ENCODE peak calls at places on chromosomes 4 and X, in eight cellular contexts. S, R, P, U, V, I, Z and Q are unnamed samples.

GRCh38 chrX:138710311-138710791 is 1.2 kb downstream of the FGF13 start:
- DNase-seq in S (peak), R (no peak), P (no peak), U (no peak), V (no peak), I (peak), Z (no peak), Q (no peak)

GRCh38 chrX:34658316-34658715 is 1.2 kb upstream of the TMEM47 start:
- DNase-seq in S (no peak), R (no peak), P (no peak), U (no peak), V (peak), I (no peak), Z (no peak), Q (no peak)

GRCh38 chrX:100659431-100660137 is 15.6 kb downstream of the SRPX2 start:
- DNase-seq in S (no peak), R (no peak), P (no peak), U (no peak), V (peak), I (no peak), Z (no peak), Q (no peak)

GRCh38 chr4:157040380-157040779 is 35.6 kb upstream of the GLRB start:
- DNase-seq in S (no peak), R (no peak), P (no peak), U (no peak), V (no peak), I (no peak), Z (no peak), Q (no peak)

GRCh38 chr4:94653984-94654609 is 103.7 kb upstream of the BMPR1B start:
- DNase-seq in S (no peak), R (no peak), P (no peak), U (no peak), V (no peak), I (no peak), Z (peak), Q (no peak)

GRCh38 chrX:24147165-24147564 is 2.4 kb upstream of the ZFX start:
- DNase-seq in S (no peak), R (no peak), P (no peak), U (no peak), V (no peak), I (no peak), Z (no peak), Q (no peak)

GRCh38 chrX:130994671-130995070 is 63.5 kb upstream of the ARHGAP36 start:
- DNase-seq in S (peak), R (no peak), P (peak), U (no peak), V (peak), I (peak), Z (peak), Q (no peak)

GRCh38 chr4:47031713-47032404 is 492 bp downstream of the GABRB1 start:
- DNase-seq in S (peak), R (no peak), P (no peak), U (no peak), V (peak), I (no peak), Z (no peak), Q (no peak)

GRCh38 chr4:127370495-127371069 is 262.2 kb upstream of the INTU start:
- DNase-seq in S (no peak), R (peak), P (no peak), U (no peak), V (no peak), I (no peak), Z (no peak), Q (peak)

GRCh38 chrX:22800360-22800759 is 199.4 kb upstream of the DDX53 start:
- DNase-seq in S (no peak), R (no peak), P (peak), U (no peak), V (peak), I (no peak), Z (no peak), Q (no peak)

GRCh38 chr4:4606321-4606720 is 64.5 kb upstream of the STX18 start:
- DNase-seq in S (no peak), R (no peak), P (peak), U (no peak), V (peak), I (no peak), Z (no peak), Q (no peak)

GRCh38 chrX:99857455-99857854 is 552.6 kb downstream of the PCDH19 start:
- DNase-seq in S (peak), R (no peak), P (no peak), U (no peak), V (no peak), I (no peak), Z (no peak), Q (no peak)

GRCh38 chrX:18973527-18974192 is 10.3 kb downstream of the PHKA2 start:
- DNase-seq in S (no peak), R (peak), P (no peak), U (no peak), V (peak), I (no peak), Z (no peak), Q (no peak)

GRCh38 chr4:7403001-7403400 is 31.7 kb downstream of the PSAPL1 start:
- DNase-seq in S (no peak), R (peak), P (no peak), U (peak), V (no peak), I (no peak), Z (no peak), Q (no peak)

GRCh38 chrX:41558531-41558930 is 111.4 kb downstream of the NYX start:
- DNase-seq in S (peak), R (no peak), P (no peak), U (no peak), V (peak), I (no peak), Z (peak), Q (no peak)

GRCh38 chr4:137531121-137531520 is 1.2 kb downstream of the PCDH18 start:
- DNase-seq in S (peak), R (no peak), P (peak), U (no peak), V (peak), I (no peak), Z (no peak), Q (no peak)

GRCh38 chr4:53313510-53313909 is 52.4 kb downstream of the SCFD2 start:
- DNase-seq in S (peak), R (no peak), P (peak), U (no peak), V (peak), I (no peak), Z (peak), Q (no peak)

GRCh38 chr4:152115794-152116193 is 355.0 kb upstream of the GATB start:
- DNase-seq in S (no peak), R (no peak), P (no peak), U (no peak), V (no peak), I (no peak), Z (no peak), Q (no peak)

GRCh38 chr4:158007566-158007965 is 165.3 kb downstream of the GASK1B start:
- DNase-seq in S (no peak), R (no peak), P (no peak), U (no peak), V (peak), I (no peak), Z (no peak), Q (no peak)

GRCh38 chr4:147587061-147587460 is 30.1 kb upstream of the TMEM184C start:
- DNase-seq in S (no peak), R (no peak), P (no peak), U (no peak), V (no peak), I (no peak), Z (no peak), Q (no peak)

GRCh38 chr4:150131581-150132228 is 53.5 kb downstream of the DCLK2 start:
- DNase-seq in S (no peak), R (no peak), P (no peak), U (no peak), V (peak), I (no peak), Z (no peak), Q (no peak)

GRCh38 chr4:109947457-109947856 is 34.8 kb downstream of the EGF start:
- DNase-seq in S (no peak), R (no peak), P (peak), U (no peak), V (peak), I (no peak), Z (no peak), Q (no peak)

GRCh38 chrX:119240356-119240755 is 4.3 kb downstream of the PGRMC1 start:
- DNase-seq in S (no peak), R (no peak), P (peak), U (no peak), V (peak), I (no peak), Z (no peak), Q (no peak)

GRCh38 chr4:97987019-97987648 is 156.1 kb downstream of the STPG2 start:
- DNase-seq in S (peak), R (no peak), P (no peak), U (no peak), V (no peak), I (no peak), Z (peak), Q (no peak)
- TF ChIP-seq CTCF in S (peak), R (peak), P (peak), U (peak), V (peak), I (peak), Z (peak), Q (no peak)

DNA sequence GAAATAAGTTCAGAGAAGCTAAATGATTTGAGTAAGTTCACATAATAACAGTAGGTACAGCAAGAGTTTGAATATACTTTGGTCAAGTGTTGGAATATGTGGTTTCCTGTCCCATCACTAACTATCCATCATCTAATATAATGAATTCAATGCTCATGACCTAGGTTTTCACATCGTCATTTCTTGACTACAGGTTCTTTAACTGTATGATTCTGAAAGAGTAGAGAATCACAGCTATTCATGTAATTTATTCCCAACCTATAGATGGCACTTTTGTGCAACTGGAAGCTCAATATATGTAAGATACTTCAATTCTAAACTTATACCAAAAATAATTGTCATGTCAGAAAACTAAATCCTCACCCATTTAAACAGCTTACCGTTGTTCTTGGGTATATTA is 53.1 kb downstream of the TIGD2 start:
- DNase-seq in S (no peak), R (no peak), P (no peak), U (no peak), V (peak), I (no peak), Z (no peak), Q (no peak)
- TF ChIP-seq CTCF in S (no peak), R (no peak), P (no peak), U (no peak), V (no peak), I (no peak), Z (peak), Q (no peak)

GRCh38 chr4:10015140-10015753 is 6.0 kb downstream of the SLC2A9 start:
- DNase-seq in S (peak), R (peak), P (peak), U (no peak), V (peak), I (no peak), Z (no peak), Q (peak)
- TF ChIP-seq CTCF in S (peak), R (peak), P (peak), U (peak), V (peak), I (no peak), Z (peak), Q (peak)

DNA sequence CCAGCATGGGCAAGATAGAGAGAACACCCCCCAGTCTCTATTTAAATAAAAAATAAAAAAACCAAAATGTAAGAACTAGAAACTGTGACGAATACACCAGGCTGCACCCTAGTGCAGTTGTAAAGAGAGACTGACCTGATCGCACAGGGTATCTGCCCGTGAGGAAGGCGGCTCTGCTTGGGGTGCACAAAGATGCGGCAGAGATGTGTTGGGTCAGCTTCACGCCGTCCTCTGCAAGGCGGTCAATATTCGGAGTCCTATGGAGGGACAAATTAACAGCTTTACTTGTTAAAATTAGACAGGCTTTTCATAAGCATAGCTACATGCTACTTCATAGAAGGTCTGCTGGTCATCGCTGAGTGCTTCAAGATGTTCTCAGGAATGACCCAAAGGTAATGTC is 26.1 kb upstream of the ARSD start:
- DNase-seq in S (no peak), R (no peak), P (no peak), U (no peak), V (no peak), I (no peak), Z (no peak), Q (no peak)
- TF ChIP-seq CTCF in S (no peak), R (no peak), P (no peak), U (no peak), V (no peak), I (no peak), Z (no peak), Q (no peak)

GRCh38 chrX:137342969-137343368 is 223.0 kb upstream of the ZIC3 start:
- DNase-seq in S (no peak), R (no peak), P (no peak), U (no peak), V (no peak), I (no peak), Z (no peak), Q (no peak)
- TF ChIP-seq CTCF in S (no peak), R (no peak), P (no peak), U (no peak), V (no peak), I (no peak), Z (no peak), Q (no peak)

GRCh38 chr4:153137168-153137567 is 67.1 kb upstream of the TRIM2 start:
- DNase-seq in S (no peak), R (no peak), P (peak), U (no peak), V (peak), I (no peak), Z (peak), Q (no peak)

GRCh38 chr4:153126137-153126536 is 78.1 kb upstream of the TRIM2 start:
- DNase-seq in S (no peak), R (no peak), P (no peak), U (no peak), V (peak), I (no peak), Z (no peak), Q (no peak)

GRCh38 chr4:153127773-153128494 is 76.3 kb upstream of the TRIM2 start:
- DNase-seq in S (peak), R (peak), P (peak), U (peak), V (peak), I (peak), Z (peak), Q (peak)

GRCh38 chr4:153131478-153132069 is 72.7 kb upstream of the TRIM2 start:
- DNase-seq in S (no peak), R (no peak), P (no peak), U (no peak), V (peak), I (no peak), Z (no peak), Q (no peak)
- TF ChIP-seq CTCF in S (no peak), R (no peak), P (peak), U (no peak), V (no peak), I (peak), Z (no peak), Q (no peak)

GRCh38 chr4:139453371-139454110 is 380 bp upstream of the RAB33B start:
- DNase-seq in S (peak), R (peak), P (peak), U (peak), V (peak), I (peak), Z (peak), Q (peak)

GRCh38 chr4:139452000-139452399 is 1.9 kb upstream of the RAB33B start:
- DNase-seq in S (no peak), R (no peak), P (no peak), U (no peak), V (no peak), I (no peak), Z (no peak), Q (no peak)

GRCh38 chr4:139454646-139455045 is 725 bp downstream of the RAB33B start:
- DNase-seq in S (no peak), R (no peak), P (no peak), U (no peak), V (peak), I (no peak), Z (no peak), Q (no peak)

GRCh38 chr4:139454111-139454600 is at the start of gene RAB33B:
- DNase-seq in S (no peak), R (no peak), P (no peak), U (no peak), V (no peak), I (no peak), Z (peak), Q (no peak)

DNA sequence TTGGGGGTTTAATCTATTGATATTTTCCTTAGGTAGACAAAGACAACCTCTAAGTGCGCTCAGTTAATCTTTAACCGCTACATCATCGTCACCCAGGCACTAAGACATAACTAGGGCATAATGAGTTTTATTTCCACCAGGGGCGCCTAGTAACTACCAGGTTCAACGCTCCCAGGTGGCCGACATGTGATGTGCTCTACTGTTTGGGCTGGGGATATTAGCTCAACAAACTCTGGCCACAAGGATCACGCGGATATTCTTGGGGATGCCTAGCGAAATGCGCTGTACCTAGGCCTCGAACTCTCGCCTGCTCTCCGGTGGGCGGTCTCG is 915 bp upstream of the RAB33B start:
- DNase-seq in S (no peak), R (peak), P (peak), U (no peak), V (no peak), I (no peak), Z (peak), Q (no peak)
- TF ChIP-seq CTCF in S (peak), R (peak), P (peak), U (peak), V (peak), I (no peak), Z (no peak), Q (no peak)

DNA sequence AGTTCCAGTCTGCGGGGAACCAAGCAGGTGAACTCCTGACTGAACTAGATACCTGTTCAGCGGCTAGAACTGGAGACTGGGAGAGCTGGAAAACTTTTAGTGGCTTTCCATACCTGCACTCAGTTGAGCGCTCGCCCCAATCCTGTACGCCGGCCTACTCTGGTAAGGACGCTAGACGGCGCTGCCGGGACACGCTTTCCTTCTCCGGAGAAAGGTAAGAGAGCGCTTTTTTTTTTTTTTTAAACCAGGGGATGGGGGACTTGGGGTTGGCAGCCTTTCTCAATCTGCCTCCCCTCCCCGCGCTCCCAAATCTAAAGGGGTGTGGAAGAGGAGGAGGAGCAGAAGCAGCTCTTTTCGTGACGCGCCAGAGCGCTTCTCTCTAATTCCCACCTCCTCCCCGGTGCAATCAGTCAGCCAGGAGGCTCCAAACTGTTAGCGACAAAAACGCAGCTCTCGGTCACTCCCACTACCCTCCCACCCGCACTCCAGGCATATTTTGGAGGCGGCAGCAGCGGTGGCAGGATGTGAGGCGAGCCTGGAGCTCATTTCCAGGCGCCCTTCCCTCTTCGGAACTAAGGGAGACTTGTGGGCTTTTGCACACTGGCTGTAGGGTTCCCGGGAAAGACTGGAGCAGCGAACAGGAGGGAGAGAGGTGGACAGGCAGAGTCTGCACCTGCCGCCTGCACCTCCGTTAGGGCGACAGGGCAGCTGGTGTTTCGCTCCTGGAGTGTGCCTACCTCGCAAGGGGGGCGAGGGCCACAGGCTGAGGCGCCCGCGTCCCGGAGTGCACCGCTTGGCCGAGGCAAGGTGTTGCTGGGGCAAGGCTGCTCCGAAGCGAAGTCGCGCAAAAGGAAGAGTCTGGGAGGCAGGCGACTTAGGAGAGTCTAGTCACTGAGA is at the start of gene IL1RAPL2:
- DNase-seq in S (peak), R (peak), P (no peak), U (peak), V (peak), I (peak), Z (peak), Q (no peak)
- TF ChIP-seq CTCF in S (peak), R (peak), P (peak), U (peak), V (peak), I (peak), Z (peak), Q (no peak)